ENCODE peak calls at places on chromosomes 6 and 20, in nine cellular contexts. C is mammary epithelial cell, T is cardiac fibroblast, Y is mucosa of descending colon, W is IMR-90, I is lower lobe of right lung, V is RWPE2, U is colonic mucosa, E is hepatocyte. O is an unnamed sample.
A peak's percentile ranks its signal among the peaks of the same experiment; 100 is the strongest.

GRCh38 chr6:43981363-43981990 is 145.8 kb downstream of the MRPL14 start:
- DNase-seq in C (no peak), T (no peak), Y (no peak), W (no peak), I (no peak), V (peak; percentile 26), U (no peak), E (no peak), O (no peak)

GRCh38 chr6:116975600-116975999 is 98.6 kb downstream of the RFX6 start:
- DNase-seq in C (peak; percentile 38), T (no peak), Y (no peak), W (peak; percentile 6), I (no peak), V (no peak), U (no peak), E (no peak), O (peak; percentile 8)

GRCh38 chr6:131014080-131014776 is 48.8 kb downstream of the EPB41L2 start:
- DNase-seq in C (no peak), T (peak; percentile 59), Y (no peak), W (no peak), I (no peak), V (no peak), U (no peak), E (no peak), O (no peak)

GRCh38 chr6:35161265-35161664 is 20.1 kb upstream of the TCP11 start:
- DNase-seq in C (no peak), T (no peak), Y (no peak), W (no peak), I (no peak), V (no peak), U (no peak), E (no peak), O (no peak)

GRCh38 chr6:129098061-129098553 is 215.2 kb downstream of the LAMA2 start:
- DNase-seq in C (no peak), T (no peak), Y (no peak), W (no peak), I (no peak), V (no peak), U (no peak), E (no peak), O (no peak)

GRCh38 chr6:2378046-2378657 is 132.7 kb upstream of the GMDS start:
- DNase-seq in C (peak; percentile 15), T (no peak), Y (no peak), W (no peak), I (no peak), V (no peak), U (no peak), E (no peak), O (no peak)

GRCh38 chr6:98094696-98095095 is 739.7 kb upstream of the POU3F2 start:
- DNase-seq in C (peak; percentile 5), T (no peak), Y (no peak), W (no peak), I (no peak), V (no peak), U (no peak), E (no peak), O (no peak)

GRCh38 chr20:44231713-44232468 is 15.2 kb upstream of the GDAP1L1 start:
- DNase-seq in C (no peak), T (no peak), Y (no peak), W (no peak), I (no peak), V (peak; percentile 55), U (no peak), E (no peak), O (no peak)

GRCh38 chr20:5400164-5400762 is 83.5 kb upstream of the PROKR2 start:
- DNase-seq in C (peak; percentile 17), T (peak; percentile 17), Y (peak; percentile 21), W (peak; percentile 16), I (no peak), V (no peak), U (no peak), E (peak; percentile 44), O (peak; percentile 9)

GRCh38 chr6:1231941-1232340 is 80.0 kb upstream of the FOXQ1 start:
- DNase-seq in C (peak; percentile 38), T (no peak), Y (no peak), W (no peak), I (no peak), V (no peak), U (no peak), E (no peak), O (no peak)

DNA sequence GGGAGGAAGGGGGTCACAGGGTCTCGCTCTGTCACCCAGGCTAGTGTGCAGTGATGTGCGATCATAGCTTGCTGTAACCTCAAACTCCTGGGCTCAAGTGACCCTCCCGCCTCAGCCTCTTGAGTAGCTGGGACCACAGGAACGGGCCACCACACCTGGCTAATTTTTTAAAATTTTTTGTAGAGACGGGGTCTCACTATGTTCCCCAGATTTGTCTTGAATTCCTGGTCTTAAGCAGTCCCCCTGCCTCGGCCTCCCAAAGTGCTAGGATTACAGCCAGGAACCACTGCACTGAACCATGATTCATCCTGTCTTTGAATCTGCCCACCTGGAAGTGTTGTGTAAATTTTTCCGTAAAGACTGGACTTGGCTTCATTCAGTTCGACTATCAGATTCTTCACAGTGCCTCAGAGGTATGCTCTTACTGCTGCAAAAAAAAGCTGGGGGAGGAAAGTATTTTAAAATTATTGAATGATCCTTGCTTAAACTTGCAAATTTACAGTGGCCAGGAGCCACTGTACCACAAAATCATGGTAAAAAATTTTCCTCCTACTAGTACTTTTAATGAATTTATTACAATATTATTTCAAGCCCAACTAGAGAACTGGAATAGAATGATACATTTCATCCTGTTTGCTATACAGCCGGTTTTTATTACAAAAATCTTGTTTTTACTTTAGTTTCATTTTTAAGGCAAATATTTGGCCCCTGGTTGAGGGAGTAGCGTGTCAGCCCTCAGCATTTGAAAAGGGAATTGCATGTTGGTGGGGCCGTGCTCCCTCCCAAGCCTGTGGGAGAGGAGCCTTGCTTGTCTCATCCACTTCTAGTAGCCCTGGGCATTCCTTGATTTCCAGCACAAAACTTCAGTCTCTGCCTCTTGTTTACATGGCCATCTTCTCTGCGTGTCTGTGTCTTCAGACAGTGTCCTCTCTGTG is 202.5 kb upstream of the SGK1 start:
- DNase-seq in C (peak; percentile 75), T (peak; percentile 65), Y (no peak), W (peak; percentile 67), I (no peak), V (no peak), U (no peak), E (peak; percentile 23), O (no peak)
- H3K4me3 ChIP-seq in C (no peak overlapping the region), T (no peak overlapping the region), Y (no peak overlapping the region), W (no peak overlapping the region), I (no peak overlapping the region), V (no peak overlapping the region), U (no peak overlapping the region), E (no peak overlapping the region), O (no peak overlapping the region)

DNA sequence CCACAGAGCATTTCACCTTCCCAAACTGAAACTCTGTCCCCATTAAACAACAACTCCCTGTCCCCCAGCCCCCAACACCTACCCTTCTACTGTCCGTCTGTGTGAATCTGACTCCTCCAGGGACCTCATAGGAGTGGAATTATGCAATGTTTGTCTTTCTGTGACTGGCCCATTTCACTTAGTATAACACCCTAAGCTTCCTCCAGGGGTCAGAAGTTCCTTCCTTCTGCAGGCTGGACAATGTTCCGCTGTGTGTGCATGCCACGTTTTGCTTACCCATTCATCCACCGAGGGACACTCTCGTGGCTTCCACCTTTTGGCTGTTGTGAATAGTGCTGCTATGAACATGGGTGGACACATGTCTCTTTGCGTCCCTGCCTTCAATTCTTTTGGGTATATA is 37.6 kb upstream of the MPC1 start:
- DNase-seq in C (no peak), T (peak; percentile 41), Y (no peak), W (peak; percentile 21), I (no peak), V (no peak), U (no peak), E (peak; percentile 68), O (no peak)
- TF ChIP-seq CTCF in C (peak; percentile 7), T (peak; percentile 31), Y (no peak), W (no peak), I (peak; percentile 19), V (no peak), U (no peak), E (peak; percentile 33), O (no peak)

DNA sequence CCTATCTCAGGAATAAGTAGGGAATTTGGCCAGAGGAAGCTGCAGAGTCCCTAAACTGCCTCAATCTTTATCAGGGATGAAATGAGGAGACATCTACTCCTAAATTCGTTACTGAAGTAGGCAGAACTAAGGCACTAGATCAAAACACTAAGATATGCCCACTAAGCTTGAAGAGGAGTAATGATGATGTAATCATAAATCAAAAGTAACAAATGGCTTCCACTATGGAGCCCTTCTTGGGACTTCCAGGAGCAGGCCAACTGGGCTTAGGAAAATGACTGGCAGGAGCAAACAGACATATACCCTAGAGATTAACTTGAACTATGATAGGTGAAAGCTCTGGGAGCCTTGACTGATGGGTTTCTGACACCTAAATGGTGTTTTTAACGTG is 15.4 kb downstream of the ZSCAN12 start:
- DNase-seq in C (no peak), T (no peak), Y (no peak), W (no peak), I (no peak), V (no peak), U (no peak), E (no peak), O (no peak)
- H3K4me3 ChIP-seq in C (no peak overlapping the region), T (no peak overlapping the region), Y (no peak overlapping the region), W (no peak overlapping the region), I (no peak overlapping the region), V (no peak overlapping the region), U (no peak overlapping the region), E (no peak overlapping the region), O (no peak overlapping the region)

GRCh38 chr6:12163744-12164507 is 126.2 kb upstream of the EDN1 start:
- DNase-seq in C (no peak), T (no peak), Y (no peak), W (no peak), I (no peak), V (no peak), U (no peak), E (no peak), O (no peak)

GRCh38 chr6:12162203-12162602 is 128.0 kb upstream of the EDN1 start:
- DNase-seq in C (no peak), T (no peak), Y (no peak), W (no peak), I (no peak), V (no peak), U (no peak), E (no peak), O (no peak)

GRCh38 chr6:12163149-12163548 is 127.0 kb upstream of the EDN1 start:
- DNase-seq in C (no peak), T (no peak), Y (no peak), W (no peak), I (no peak), V (no peak), U (no peak), E (no peak), O (no peak)

GRCh38 chr6:12160350-12160749 is 129.8 kb upstream of the EDN1 start:
- DNase-seq in C (no peak), T (peak; percentile 56), Y (no peak), W (peak; percentile 57), I (no peak), V (no peak), U (no peak), E (no peak), O (peak; percentile 60)

DNA sequence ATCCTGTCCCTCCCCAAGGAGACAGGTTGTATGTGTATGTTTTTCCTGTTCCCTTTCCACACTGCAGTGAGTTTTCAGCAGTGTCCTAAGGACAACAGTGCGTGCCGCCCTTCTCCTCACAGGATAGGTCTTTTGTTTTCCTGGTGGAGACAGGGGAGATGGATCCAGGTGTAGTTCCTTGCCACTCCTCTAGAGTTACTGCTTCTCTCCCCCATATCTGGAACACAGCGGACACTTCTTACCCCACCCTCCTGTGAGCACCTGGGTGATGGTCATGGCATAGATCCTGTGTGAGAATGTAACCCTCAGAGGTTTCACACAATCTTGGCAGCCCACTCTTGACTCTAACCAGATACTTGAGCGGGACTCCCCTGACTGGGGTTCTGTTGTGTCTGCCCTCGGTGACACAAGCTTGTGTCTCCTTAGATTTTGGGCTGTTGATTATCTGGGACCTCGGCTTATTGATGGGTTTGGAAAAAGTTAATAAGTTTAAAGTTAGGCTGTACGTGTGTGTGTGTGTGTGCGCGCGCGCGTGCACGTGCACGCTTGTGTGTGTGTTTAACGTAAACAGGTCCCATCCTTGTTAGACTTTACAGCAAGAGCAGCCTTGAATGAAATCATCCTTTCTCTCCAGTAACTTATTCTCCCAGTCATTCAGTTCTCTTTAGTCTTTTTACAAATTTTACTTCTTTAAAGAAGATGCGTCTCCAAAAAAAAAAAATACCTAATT is 131.3 kb upstream of the EDN1 start:
- DNase-seq in C (no peak), T (no peak), Y (no peak), W (no peak), I (no peak), V (no peak), U (no peak), E (no peak), O (no peak)
- TF ChIP-seq CTCF in C (no peak), T (no peak), Y (no peak), W (no peak), I (peak; percentile 12), V (no peak), U (no peak), E (no peak), O (no peak)